ENCODE peak calls at places on chromosome 18, in four cellular contexts. S is CD4-positive, alpha-beta T cell; I is left ventricle myocardium inferior; F is left lung. U is an unnamed sample.

GRCh38 chr18:56321470-56321869 is 316.9 kb downstream of the TXNL1 start:
- DNase-seq in S (no peak), I (peak; percentile 51), F (no peak), U (no peak)

GRCh38 chr18:54090856-54091255 is 133.6 kb downstream of the MBD2 start:
- DNase-seq in S (no peak), I (no peak), F (no peak), U (no peak)

GRCh38 chr18:34158881-34159690 is 65.6 kb downstream of the NOL4 start:
- DNase-seq in S (no peak), I (no peak), F (peak; percentile 70), U (peak; percentile 17)

GRCh38 chr18:25327631-25328030 is 24.3 kb downstream of the ZNF521 start:
- DNase-seq in S (no peak), I (no peak), F (no peak), U (no peak)

GRCh38 chr18:76658627-76659026 is 163.6 kb upstream of the ZNF516 start:
- DNase-seq in S (no peak), I (no peak), F (no peak), U (no peak)

GRCh38 chr18:76450912-76451421 is 44.1 kb downstream of the ZNF516 start:
- DNase-seq in S (no peak), I (peak; percentile 63), F (peak; percentile 83), U (peak; percentile 56)

GRCh38 chr18:61352611-61353010 is 19.4 kb downstream of the CDH20 start:
- DNase-seq in S (no peak), I (no peak), F (no peak), U (no peak)

GRCh38 chr18:36653870-36654269 is 174.9 kb downstream of the TPGS2 start:
- DNase-seq in S (no peak), I (no peak), F (no peak), U (no peak)

GRCh38 chr18:58911766-58912165 is 47.1 kb downstream of the ZNF532 start:
- DNase-seq in S (no peak), I (peak; percentile 26), F (no peak), U (no peak)

GRCh38 chr18:7037470-7037869 is 80.1 kb downstream of the LAMA1 start:
- DNase-seq in S (no peak), I (no peak), F (no peak), U (no peak)

GRCh38 chr18:5879479-5879882 is 15.8 kb downstream of the TMEM200C start:
- DNase-seq in S (no peak), I (no peak), F (no peak), U (no peak)

GRCh38 chr18:41783065-41783818 is 171.8 kb upstream of the PIK3C3 start:
- DNase-seq in S (no peak), I (no peak), F (no peak), U (no peak)

GRCh38 chr18:76265375-76266225 is 229.4 kb downstream of the ZNF516 start:
- DNase-seq in S (no peak), I (peak; percentile 26), F (no peak), U (no peak)

GRCh38 chr18:24023185-24023814 is 8.7 kb downstream of the TTC39C start:
- DNase-seq in S (no peak), I (no peak), F (no peak), U (no peak)

GRCh38 chr18:23683671-23684070 is 5.6 kb upstream of the LAMA3 start:
- DNase-seq in S (no peak), I (no peak), F (no peak), U (no peak)

GRCh38 chr18:23977709-23978483 is 36.7 kb upstream of the TTC39C start:
- DNase-seq in S (no peak), I (no peak), F (no peak), U (no peak)

GRCh38 chr18:58768293-58768974 is 96.2 kb upstream of the ZNF532 start:
- DNase-seq in S (peak; percentile 63), I (peak; percentile 73), F (peak; percentile 89), U (peak; percentile 75)

GRCh38 chr18:30623401-30624065 is 419.0 kb downstream of the DSC3 start:
- DNase-seq in S (no peak), I (no peak), F (no peak), U (no peak)

GRCh38 chr18:12066910-12067511 is 26.6 kb upstream of the ANKRD62 start:
- DNase-seq in S (no peak), I (no peak), F (peak; percentile 74), U (no peak)

GRCh38 chr18:12061685-12062084 is 32.0 kb upstream of the ANKRD62 start:
- DNase-seq in S (no peak), I (no peak), F (peak; percentile 71), U (no peak)

GRCh38 chr18:12062974-12063373 is 30.7 kb upstream of the ANKRD62 start:
- DNase-seq in S (no peak), I (no peak), F (no peak), U (no peak)

GRCh38 chr18:12067671-12068070 is 26.0 kb upstream of the ANKRD62 start:
- DNase-seq in S (no peak), I (no peak), F (peak; percentile 69), U (no peak)

DNA sequence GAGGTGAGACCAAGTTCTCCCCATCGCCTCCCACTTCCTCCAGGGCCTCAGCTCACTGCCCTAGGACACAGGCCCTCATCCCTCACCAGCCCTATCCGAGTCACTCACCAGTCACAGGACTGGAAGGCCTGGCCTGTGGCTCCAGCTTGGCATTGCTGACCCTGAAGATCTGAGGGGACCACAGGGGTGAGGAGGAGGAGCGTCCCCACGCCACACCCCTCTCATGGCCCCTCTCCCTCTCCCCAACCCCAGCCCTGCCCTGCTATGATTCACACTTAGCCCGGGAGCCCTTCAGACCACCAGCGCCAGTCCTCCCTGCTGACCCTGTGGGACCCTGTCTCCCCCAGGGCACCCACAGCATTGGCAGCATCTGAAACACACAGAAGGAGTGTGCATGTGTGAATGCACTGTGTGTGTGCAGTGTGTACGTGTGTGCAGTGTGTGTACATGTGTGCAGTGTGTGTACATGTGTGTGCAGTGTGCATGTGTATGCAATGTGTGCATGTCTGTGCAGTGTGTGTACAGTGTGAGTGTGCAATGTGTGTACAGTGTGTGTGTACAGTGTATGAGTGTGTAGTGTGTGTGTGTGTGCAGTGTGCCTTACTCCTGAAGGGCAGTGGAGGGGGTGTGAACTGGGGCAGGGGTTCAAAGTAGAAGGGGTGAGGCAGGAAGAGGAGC is 29.4 kb upstream of the ANKRD62 start:
- DNase-seq in S (no peak), I (no peak), F (peak; percentile 42), U (no peak)
- H3K9me3 ChIP-seq in S (no peaks in the 10 kb centered on the region), I (no peaks in the 10 kb centered on the region), F (no peaks in the 10 kb centered on the region), U (no peaks in the 10 kb centered on the region)

GRCh38 chr18:63936156-63936931 is 12.8 kb upstream of the HMSD start:
- DNase-seq in S (peak; percentile 42), I (peak; percentile 81), F (peak; percentile 98), U (peak; percentile 84)
- TF ChIP-seq CTCF in S (peak; percentile 30), I (peak; percentile 84), F (peak; percentile 53), U (peak; percentile 65)

GRCh38 chr18:51399491-51400122 is 202.1 kb upstream of the MEX3C start:
- DNase-seq in S (no peak), I (no peak), F (no peak), U (no peak)
- H3K9me3 ChIP-seq in S (no peaks in the 10 kb centered on the region), I (no peaks in the 10 kb centered on the region), F (no peaks in the 10 kb centered on the region), U (no peaks in the 10 kb centered on the region)

GRCh38 chr18:27363918-27364317 is 178.8 kb upstream of the CHST9 start:
- DNase-seq in S (no peak), I (no peak), F (no peak), U (no peak)
- TF ChIP-seq CTCF in S (no peak), I (peak; percentile 45), F (peak; percentile 16), U (no peak)

GRCh38 chr18:44584900-44585299 is 95.8 kb upstream of the SETBP1 start:
- DNase-seq in S (no peak), I (no peak), F (no peak), U (no peak)
- H3K9me3 ChIP-seq in S (no peaks in the 10 kb centered on the region), I (no peaks in the 10 kb centered on the region), F (no peaks in the 10 kb centered on the region), U (no peaks in the 10 kb centered on the region)

GRCh38 chr18:48896875-48897511 is 53.8 kb downstream of the SMAD7 start:
- DNase-seq in S (no peak), I (peak; percentile 58), F (peak; percentile 93), U (no peak)
- TF ChIP-seq CTCF in S (no peak), I (no peak), F (no peak), U (no peak)

GRCh38 chr18:78769502-78770113 is 210.0 kb upstream of the SALL3 start:
- DNase-seq in S (no peak), I (no peak), F (no peak), U (no peak)
- H3K9me3 ChIP-seq in S (no peaks in the 10 kb centered on the region), I (no peaks in the 10 kb centered on the region), F (no peaks in the 10 kb centered on the region), U (no peaks in the 10 kb centered on the region)

DNA sequence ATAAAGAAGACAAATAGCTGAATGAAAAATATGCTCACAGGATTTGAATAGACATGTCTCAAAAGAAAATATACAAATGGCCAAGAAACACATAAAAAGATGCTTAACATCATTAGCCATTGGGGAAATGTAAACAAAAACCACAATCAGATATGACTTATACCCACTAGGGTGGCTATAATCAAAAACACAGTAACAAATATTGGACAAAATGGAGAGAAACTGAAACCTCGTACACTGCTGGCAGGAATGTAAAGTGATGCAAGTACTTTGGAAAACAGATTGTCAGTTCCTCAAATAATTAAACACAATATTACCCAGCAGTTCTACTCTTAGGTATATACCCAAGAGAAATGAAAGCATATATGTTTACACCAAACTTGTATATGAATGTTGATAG is 213.0 kb downstream of the PHLPP1 start:
- DNase-seq in S (no peak), I (no peak), F (no peak), U (no peak)
- TF ChIP-seq CTCF in S (no peak), I (no peak), F (no peak), U (no peak)